ENCODE peak calls at places on chromosomes 2 and 18, in five cellular contexts. W is anterior cingulate cortex; J is activated T-helper 9 cell treated with anti-CD3 and anti-CD28 coated beads, Interleukin-2, amount 50 U/mL, for 16 hours; M is IMR-90; L is CD8-positive, alpha-beta T cell. V is an unnamed sample.

GRCh38 chr2:164655336-164655735 is 34.1 kb upstream of the GRB14 start:
- DNase-seq in W (no peak), J (no peak), M (no peak), L (no peak), V (no peak)

GRCh38 chr18:34085140-34085739 is 139.5 kb downstream of the NOL4 start:
- DNase-seq in W (no peak), J (no peak), M (no peak), L (no peak), V (no peak)

GRCh38 chr18:76721207-76721996 is 101.0 kb upstream of the ZNF236 start:
- DNase-seq in W (no peak), J (no peak), M (no peak), L (peak), V (no peak)

GRCh38 chr2:21042958-21043743 is 722 bp downstream of the APOB start:
- DNase-seq in W (peak), J (peak), M (peak), L (peak), V (peak)

GRCh38 chr18:21406111-21406510 is 164.1 kb downstream of the GREB1L start:
- DNase-seq in W (no peak), J (no peak), M (no peak), L (no peak), V (no peak)

GRCh38 chr2:209917154-209917771 is 85.2 kb upstream of the RPE start:
- DNase-seq in W (no peak), J (no peak), M (no peak), L (no peak), V (no peak)

GRCh38 chr2:230793573-230794359 is 71.0 kb upstream of the ITM2C start:
- DNase-seq in W (no peak), J (peak), M (peak), L (peak), V (peak)

GRCh38 chr2:72927619-72928537 is 10.6 kb downstream of the EMX1 start:
- DNase-seq in W (no peak), J (no peak), M (no peak), L (no peak), V (no peak)

GRCh38 chr18:32771169-32771751 is 1.6 kb downstream of the KLHL14 start:
- DNase-seq in W (no peak), J (no peak), M (no peak), L (no peak), V (no peak)

GRCh38 chr2:235609321-235609720 is 115.5 kb downstream of the AGAP1 start:
- DNase-seq in W (no peak), J (no peak), M (no peak), L (no peak), V (no peak)

GRCh38 chr2:603869-604268 is 73.3 kb downstream of the TMEM18 start:
- DNase-seq in W (no peak), J (no peak), M (no peak), L (no peak), V (no peak)

GRCh38 chr2:3200420-3200939 is 177.1 kb downstream of the EIPR1 start:
- DNase-seq in W (no peak), J (no peak), M (no peak), L (no peak), V (no peak)

GRCh38 chr2:83695037-83695436 is 764.0 kb downstream of the SUCLG1 start:
- DNase-seq in W (no peak), J (no peak), M (no peak), L (no peak), V (no peak)

GRCh38 chr2:188079176-188079575 is 212.5 kb upstream of the GULP1 start:
- DNase-seq in W (no peak), J (no peak), M (peak), L (no peak), V (peak)

GRCh38 chr18:44796505-44797198 is 116.0 kb downstream of the SETBP1 start:
- DNase-seq in W (no peak), J (no peak), M (no peak), L (no peak), V (no peak)

GRCh38 chr2:174051741-174052638 is 86.8 kb upstream of the SP3 start:
- DNase-seq in W (no peak), J (no peak), M (peak), L (no peak), V (peak)

GRCh38 chr2:8409461-8410260 is 272.2 kb upstream of the ID2 start:
- DNase-seq in W (no peak), J (no peak), M (peak), L (no peak), V (no peak)

GRCh38 chr18:13446024-13446423 is 227.5 kb downstream of the LDLRAD4 start:
- DNase-seq in W (no peak), J (no peak), M (no peak), L (no peak), V (no peak)

GRCh38 chr2:170818294-170819104 is 1.8 kb downstream of the GAD1 start:
- DNase-seq in W (no peak), J (no peak), M (no peak), L (no peak), V (no peak)

GRCh38 chr2:58925676-58926081 is 684.6 kb upstream of the FANCL start:
- DNase-seq in W (peak), J (no peak), M (peak), L (no peak), V (no peak)

GRCh38 chr18:361941-362913 is 94.4 kb upstream of the THOC1 start:
- DNase-seq in W (no peak), J (no peak), M (peak), L (no peak), V (peak)

GRCh38 chr2:100403722-100404121 is 13.7 kb downstream of the CHST10 start:
- DNase-seq in W (no peak), J (no peak), M (no peak), L (no peak), V (no peak)

GRCh38 chr2:241320394-241320793 is 4.7 kb downstream of the SEPTIN2 start:
- DNase-seq in W (no peak), J (no peak), M (no peak), L (no peak), V (no peak)

GRCh38 chr2:188974184-188974583 is at the start of gene COL3A1:
- DNase-seq in W (no peak), J (no peak), M (peak), L (no peak), V (no peak)

GRCh38 chr18:22324191-22325131 is 93.3 kb downstream of the CTAGE1 start:
- DNase-seq in W (no peak), J (no peak), M (no peak), L (no peak), V (no peak)

GRCh38 chr2:127864877-127865276 is 6.9 kb upstream of the POLR2D start:
- DNase-seq in W (no peak), J (no peak), M (no peak), L (no peak), V (no peak)

GRCh38 chr2:219056896-219057708 is 3.6 kb downstream of the IHH start:
- DNase-seq in W (no peak), J (no peak), M (no peak), L (no peak), V (no peak)

V was measured in HTR-8/SVneo.